ENCODE peak calls at places on chromosomes 5 and 9, in ten cellular contexts. G is activated CD4-positive, CD25-positive, alpha-beta regulatory T cell; C is stimulated activated CD4-positive, alpha-beta T cell treated with anti-CD3 and anti-CD28 coated beads, TNF-alpha, amount 100 ng/mL, for 24 hours; X is Right ventricle myocardium superior; R is GM10248; Y is IMR-90; Z is HCT116; T is HTR-8/SVneo; D is stimulated activated CD8-positive, alpha-beta memory T cell treated with anti-CD3 and anti-CD28 coated beads, Interleukin-7, amount 100 ng/mL, for 4 hours; F is WTC11. A is an unnamed sample.

GRCh38 chr5:118791986-118792734 is 196.2 kb downstream of the DTWD2 start:
- DNase-seq in G (no peak), C (peak; percentile 3), X (no peak), R (peak; percentile 38), Y (peak; percentile 75), Z (peak; percentile 45), T (peak; percentile 48), D (no peak), F (peak; percentile 22), A (peak; percentile 6)

GRCh38 chr5:91850031-91850430 is 466.9 kb upstream of the ARRDC3 start:
- DNase-seq in G (no peak), C (no peak), X (no peak), R (no peak), Y (peak; percentile 3), Z (no peak), T (no peak), D (no peak), F (no peak), A (no peak)

GRCh38 chr5:7539571-7539970 is 143.6 kb downstream of the ADCY2 start:
- DNase-seq in G (no peak), C (no peak), X (no peak), R (no peak), Y (no peak), Z (no peak), T (no peak), D (no peak), F (no peak), A (no peak)

GRCh38 chr5:98258939-98259338 is 514.5 kb upstream of the RGMB start:
- DNase-seq in G (no peak), C (no peak), X (no peak), R (no peak), Y (no peak), Z (no peak), T (no peak), D (no peak), F (no peak), A (no peak)

GRCh38 chr9:98216391-98216790 is 24.0 kb upstream of the CORO2A start:
- DNase-seq in G (no peak), C (no peak), X (no peak), R (no peak), Y (no peak), Z (no peak), T (no peak), D (no peak), F (no peak), A (no peak)

GRCh38 chr9:126421567-126422428 is 95.2 kb downstream of the MVB12B start:
- DNase-seq in G (no peak), C (no peak), X (no peak), R (no peak), Y (no peak), Z (no peak), T (no peak), D (no peak), F (no peak), A (no peak)

GRCh38 chr5:132190161-132190817 is 37.4 kb downstream of the P4HA2 start:
- DNase-seq in G (no peak), C (no peak), X (no peak), R (peak; percentile 63), Y (peak; percentile 81), Z (peak; percentile 51), T (peak; percentile 79), D (no peak), F (no peak), A (peak; percentile 15)

GRCh38 chr9:112631313-112631712 is 86.6 kb downstream of the INIP start:
- DNase-seq in G (no peak), C (no peak), X (no peak), R (no peak), Y (no peak), Z (no peak), T (no peak), D (no peak), F (no peak), A (no peak)

GRCh38 chr9:995192-995591 is 18.7 kb downstream of the DMRT3 start:
- DNase-seq in G (no peak), C (no peak), X (no peak), R (no peak), Y (no peak), Z (no peak), T (no peak), D (no peak), F (no peak), A (no peak)

GRCh38 chr5:124867064-124867707 is 120.7 kb upstream of the ZNF608 start:
- DNase-seq in G (no peak), C (no peak), X (no peak), R (no peak), Y (peak; percentile 37), Z (no peak), T (no peak), D (no peak), F (no peak), A (no peak)

GRCh38 chr9:35342221-35342620 is 147.7 kb upstream of the RUSC2 start:
- DNase-seq in G (no peak), C (no peak), X (no peak), R (no peak), Y (peak; percentile 35), Z (no peak), T (no peak), D (no peak), F (no peak), A (no peak)

GRCh38 chr9:20512106-20512505 is 110.2 kb downstream of the MLLT3 start:
- DNase-seq in G (no peak), C (no peak), X (no peak), R (no peak), Y (peak; percentile 72), Z (no peak), T (no peak), D (no peak), F (no peak), A (no peak)

A was measured in activated T-cell treated with anti-CD3 and anti-CD28 coated beads for 24 hours.